ENCODE peak calls at places on chromosomes 6 and 20, in six cellular contexts. Y is GM04504, W is HEK293T, S is T-helper 1 cell, G is left colon, M is T-cell. B is an unnamed sample.

GRCh38 chr6:28005975-28006374 is 48.9 kb downstream of the OR2B6 start:
- DNase-seq in Y (no peak), W (no peak), S (no peak), G (no peak), M (no peak), B (no peak)

GRCh38 chr6:163533443-163533842 is 118.9 kb downstream of the QKI start:
- DNase-seq in Y (peak), W (no peak), S (no peak), G (no peak), M (no peak), B (no peak)

GRCh38 chr6:153790048-153790447 is 249.0 kb upstream of the OPRM1 start:
- DNase-seq in Y (no peak), W (peak), S (no peak), G (no peak), M (no peak), B (no peak)

GRCh38 chr6:106035655-106036054 is 50.5 kb upstream of the PRDM1 start:
- DNase-seq in Y (no peak), W (no peak), S (no peak), G (no peak), M (no peak), B (no peak)

GRCh38 chr6:169529931-169530761 is 171.7 kb downstream of the WDR27 start:
- DNase-seq in Y (peak), W (no peak), S (no peak), G (peak), M (no peak), B (peak)

GRCh38 chr20:3250091-3250504 is 11.1 kb upstream of the SLC4A11 start:
- DNase-seq in Y (no peak), W (peak), S (no peak), G (no peak), M (no peak), B (no peak)

GRCh38 chr6:78824045-78824444 is 43.3 kb upstream of the IRAK1BP1 start:
- DNase-seq in Y (no peak), W (no peak), S (no peak), G (no peak), M (no peak), B (no peak)

GRCh38 chr6:113539202-113539601 is 317.9 kb upstream of the MARCKS start:
- DNase-seq in Y (no peak), W (no peak), S (no peak), G (no peak), M (no peak), B (no peak)

GRCh38 chr6:80272988-80273387 is 166.5 kb downstream of the BCKDHB start:
- DNase-seq in Y (no peak), W (no peak), S (no peak), G (no peak), M (no peak), B (no peak)

B was measured in pancreas.